ENCODE peak calls at places on chromosomes 4 and X, in four cellular contexts. Y, P, A and G are unnamed samples.

GRCh38 chr4:17310269-17310652 is 201.6 kb downstream of the QDPR start:
- DNase-seq in A (peak; percentile 48), P (no peak), Y (no peak), G (no peak)

GRCh38 chr4:80489798-80490197 is 154.3 kb downstream of the CFAP299 start:
- DNase-seq in Y (no peak), A (no peak), P (no peak), G (no peak)

GRCh38 chrX:106378616-106379015 is 210.5 kb downstream of the PWWP3B start:
- DNase-seq in Y (no peak), A (no peak), P (no peak), G (no peak)

GRCh38 chr4:113806850-113807249 is 45.3 kb upstream of the CAMK2D start:
- DNase-seq in Y (no peak), P (no peak), A (no peak), G (no peak)

GRCh38 chr4:158155656-158156356 is 17.0 kb downstream of the GASK1B start:
- DNase-seq in P (no peak), A (no peak), Y (no peak), G (no peak)

GRCh38 chr4:19455850-19456602 is 795.7 kb upstream of the SLIT2 start:
- DNase-seq in A (no peak), P (no peak), Y (no peak), G (no peak)

GRCh38 chrX:66698273-66699204 is 59.7 kb upstream of the EDA2R start:
- DNase-seq in P (no peak), A (no peak), Y (no peak), G (no peak)

GRCh38 chrX:129779086-129779672 is 570 bp upstream of the SASH3 start:
- DNase-seq in A (no peak), P (no peak), Y (no peak), G (no peak)

GRCh38 chr4:44493924-44494323 is 45.3 kb upstream of the KCTD8 start:
- DNase-seq in P (no peak), Y (no peak), A (no peak), G (no peak)

GRCh38 chr4:127776620-127777019 is 5.5 kb upstream of the HSPA4L start:
- DNase-seq in Y (no peak), A (no peak), P (no peak), G (no peak)

GRCh38 chr4:54783402-54784110 is 125.8 kb downstream of the KIT start:
- DNase-seq in Y (no peak), P (peak; percentile 44), A (no peak), G (no peak)

GRCh38 chrX:94633237-94633636 is 959.2 kb downstream of the FAM133A start:
- DNase-seq in P (no peak), A (no peak), Y (no peak), G (no peak)

GRCh38 chrX:12949927-12950656 is 24.8 kb upstream of the TMSB4X start:
- DNase-seq in A (peak; percentile 99), P (peak; percentile 83), Y (peak; percentile 94), G (peak; percentile 86)

GRCh38 chr4:54093609-54094240 is 6.2 kb upstream of the GSX2 start:
- DNase-seq in P (no peak), A (no peak), Y (no peak), G (no peak)

GRCh38 chrX:68832516-68833447 is 4.0 kb downstream of the EFNB1 start:
- DNase-seq in A (no peak), Y (peak; percentile 58), P (no peak), G (no peak)

GRCh38 chrX:48751343-48751742 is 10.2 kb upstream of the GLOD5 start:
- DNase-seq in P (no peak), A (no peak), Y (no peak), G (no peak)

GRCh38 chr4:113784497-113785254 is 23.1 kb upstream of the CAMK2D start:
- DNase-seq in P (no peak), A (no peak), Y (no peak), G (no peak)

GRCh38 chr4:69995526-69996016 is at the start of gene STATH:
- DNase-seq in A (no peak), Y (no peak), P (no peak), G (no peak)

GRCh38 chrX:80812176-80812575 is 2.5 kb upstream of the BRWD3 start:
- DNase-seq in A (no peak), P (no peak), Y (no peak), G (no peak)

GRCh38 chr4:30802622-30803323 is 82.6 kb downstream of the PCDH7 start:
- DNase-seq in Y (no peak), P (no peak), A (no peak), G (no peak)

GRCh38 chr4:10096201-10096975 is 20.2 kb downstream of the WDR1 start:
- DNase-seq in Y (peak; percentile 83), A (peak; percentile 60), P (peak; percentile 63), G (no peak)

GRCh38 chrX:31508338-31508737 is 436.5 kb upstream of the FTHL17 start:
- DNase-seq in A (no peak), P (no peak), Y (peak; percentile 64), G (peak; percentile 25)

GRCh38 chr4:169398294-169398693 is 127.5 kb upstream of the SH3RF1 start:
- DNase-seq in P (no peak), Y (no peak), A (no peak), G (no peak)

GRCh38 chr4:79923290-79923689 is 149.7 kb downstream of the ANTXR2 start:
- DNase-seq in P (no peak), A (no peak), Y (no peak), G (no peak)

GRCh38 chr4:122914292-122914904 is 8.0 kb downstream of the NUDT6 start:
- DNase-seq in A (peak; percentile 8), P (no peak), Y (no peak), G (no peak)

GRCh38 chr4:7514281-7514680 is 79.6 kb upstream of the PSAPL1 start:
- DNase-seq in P (no peak), Y (no peak), A (no peak), G (no peak)

GRCh38 chr4:176927664-176928063 is 134.9 kb upstream of the VEGFC start:
- DNase-seq in A (no peak), P (no peak), Y (no peak), G (no peak)

GRCh38 chr4:87659247-87659931 is 9.3 kb downstream of the DMP1 start:
- DNase-seq in P (no peak), Y (no peak), A (no peak), G (no peak)

GRCh38 chr4:54065282-54066087 is 1.1 kb upstream of the CHIC2 start:
- DNase-seq in P (no peak), A (no peak), Y (no peak), G (no peak)

GRCh38 chr4:108169639-108170038 is 907 bp upstream of the LEF1 start:
- DNase-seq in Y (no peak), P (no peak), A (no peak), G (no peak)

DNA sequence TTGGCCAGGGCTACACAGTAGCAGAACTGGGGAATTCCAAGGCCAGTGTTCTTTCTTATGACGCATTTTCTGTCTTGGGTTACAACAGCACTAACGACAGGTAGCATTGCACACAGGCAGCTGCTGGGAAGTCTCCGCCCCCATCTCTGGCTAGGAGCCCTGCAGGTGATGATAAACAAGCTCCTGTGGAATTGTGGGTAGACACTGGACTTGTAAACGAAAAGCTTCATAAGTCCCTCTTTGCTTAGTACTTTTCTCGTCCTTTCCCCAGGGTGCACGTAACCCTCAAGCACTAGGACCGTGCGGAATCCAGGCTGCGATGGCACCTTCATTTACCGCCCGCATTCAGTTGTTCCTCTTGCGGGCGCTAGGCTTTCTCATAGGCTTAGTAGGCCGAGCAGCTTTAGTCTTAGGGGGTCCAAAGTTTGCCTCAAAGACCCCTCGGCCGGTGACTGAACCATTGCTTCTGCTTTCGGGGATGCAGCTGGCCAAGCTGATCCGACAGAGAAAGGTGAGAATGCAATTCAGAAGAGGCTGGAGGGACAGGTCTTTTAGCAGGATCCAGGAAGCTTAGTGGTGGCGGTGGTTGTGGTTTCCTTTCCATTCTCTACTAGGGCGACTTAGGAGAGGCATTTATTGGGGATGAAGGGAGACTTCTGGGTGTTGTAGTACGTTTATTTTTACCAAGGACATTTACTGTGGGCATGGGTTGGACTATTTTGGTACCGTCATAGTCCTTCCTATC is at the start of gene FAAH2:
- DNase-seq in P (peak; percentile 77), Y (no peak), A (peak; percentile 23), G (peak; percentile 57)
- TF ChIP-seq POLR2A in P (no peak), Y (no peak), A (no peak), G (no peak)

GRCh38 chr4:139175647-139176298 is 1.2 kb downstream of the ELF2 start:
- DNase-seq in P (no peak), A (no peak), Y (no peak), G (no peak)

GRCh38 chr4:139171878-139172691 is 4.9 kb downstream of the ELF2 start:
- DNase-seq in Y (no peak), A (no peak), P (no peak), G (no peak)

GRCh38 chr4:139177888-139178609 is 1.0 kb upstream of the ELF2 start:
- DNase-seq in Y (peak; percentile 98), P (peak; percentile 96), A (peak; percentile 48), G (peak; percentile 92)

GRCh38 chr4:139176299-139177048 is 544 bp downstream of the ELF2 start:
- DNase-seq in Y (peak; percentile 92), P (peak; percentile 91), A (no peak), G (peak; percentile 73)

DNA sequence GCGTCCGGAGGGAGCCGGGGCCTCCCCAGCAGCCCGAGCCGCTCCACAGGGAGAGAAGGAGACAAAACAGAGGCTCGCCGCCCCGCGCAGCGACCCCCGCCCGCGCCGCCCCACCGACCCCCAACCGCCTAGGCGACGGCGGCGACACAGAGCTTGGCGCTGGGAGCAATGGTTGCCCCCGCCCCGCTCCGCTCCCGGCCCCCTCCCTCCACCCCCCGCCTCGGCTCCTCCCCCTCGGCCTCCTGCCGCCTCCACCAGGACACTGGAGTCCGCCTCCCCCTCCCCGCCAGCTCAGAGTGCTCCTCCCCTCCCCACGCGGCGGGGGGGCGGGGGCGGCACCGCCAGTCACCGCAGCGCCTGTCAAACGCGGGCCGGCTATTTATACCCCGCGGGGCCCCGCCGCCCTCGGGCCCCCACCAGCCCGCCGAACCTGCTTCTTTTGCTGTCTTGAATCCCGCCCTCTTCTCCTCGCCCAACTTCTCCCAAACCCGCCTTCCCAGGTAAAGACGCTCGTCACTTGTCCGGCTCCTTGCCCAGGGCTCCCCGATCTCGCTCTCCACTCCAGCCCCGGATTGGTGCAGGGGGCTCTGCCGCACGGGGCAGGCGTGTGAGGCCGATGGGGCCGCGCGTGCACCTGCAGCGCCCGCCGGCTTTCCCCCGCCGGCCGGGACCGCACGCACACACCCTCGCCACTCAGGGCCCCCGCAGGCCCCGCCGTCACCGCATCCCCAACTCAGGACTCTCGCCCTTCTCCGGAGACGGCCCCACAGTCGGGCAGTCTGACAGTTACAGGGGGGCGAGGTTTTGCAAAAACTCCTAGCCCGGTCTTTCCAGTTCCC is at the start of gene ELF2:
- DNase-seq in Y (peak; percentile 98), A (no peak), P (peak; percentile 94), G (peak; percentile 91)
- TF ChIP-seq POLR2A in Y (peak; percentile 24), A (peak; percentile 55), P (no peak), G (peak; percentile 18)

DNA sequence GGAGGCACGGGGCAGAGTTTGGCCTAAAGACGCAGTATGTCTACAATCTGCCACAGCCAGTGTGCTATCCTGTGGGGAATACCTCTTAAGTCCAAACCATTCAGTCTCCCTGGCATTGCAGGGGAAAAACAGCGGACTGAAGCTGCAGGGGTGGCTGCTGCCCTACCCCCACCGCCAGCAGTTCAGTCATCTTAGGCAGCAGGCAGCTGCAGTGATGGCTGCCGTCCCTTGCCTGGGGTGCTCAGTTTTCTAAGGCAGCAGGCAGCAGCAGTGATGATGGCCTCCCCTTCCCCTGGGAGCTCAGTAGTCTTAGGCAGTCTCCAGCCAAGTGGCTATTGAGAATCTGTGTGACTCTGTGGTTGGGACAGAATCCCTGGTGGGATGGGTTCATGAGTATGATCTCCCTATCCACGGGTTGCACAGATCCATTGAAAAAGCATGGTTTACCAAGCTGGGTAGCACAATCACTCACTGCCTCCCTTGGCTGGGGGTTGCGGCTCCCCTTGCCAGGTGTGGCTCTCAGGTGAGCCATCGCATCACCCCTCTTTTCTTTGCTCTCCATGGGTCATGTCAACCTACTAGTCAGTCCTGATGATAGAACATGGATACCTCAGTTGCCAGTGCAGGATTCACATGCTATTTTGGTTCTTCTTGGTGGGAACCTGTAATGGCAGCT is 48.9 kb upstream of the GRID2 start:
- DNase-seq in A (no peak), Y (no peak), P (no peak), G (no peak)
- TF ChIP-seq POLR2A in A (no peak), Y (no peak), P (no peak), G (no peak)

GRCh38 chrX:118726887-118727685 is at the start of gene IL13RA1:
- DNase-seq in Y (peak; percentile 90), P (peak; percentile 86), A (no peak), G (peak; percentile 85)
- TF ChIP-seq POLR2A in Y (peak; percentile 26), P (no peak), A (no peak), G (no peak)